ENCODE peak calls at places on chromosomes 16 and 17, in five cellular contexts. One of them, this sample, is unnamed.

GRCh38 chr16:2515180-2515803 is 1.5 kb downstream of the ATP6V0C start:
- DNase-seq in lower lobe of right lung: no peak
- DNase-seq in BJ: no peak
- DNase-seq in activated CD4-positive, CD25-positive, alpha-beta regulatory T cell: no peak
- DNase-seq in stimulated activated CD8-positive, alpha-beta memory T cell treated with anti-CD3 and anti-CD28 coated beads, Interleukin-15, amount 100 ng/mL, for 24 hours: no peak
- DNase-seq in this sample: no peak

GRCh38 chr17:46877466-46877865 is 26.1 kb downstream of the WNT9B start:
- DNase-seq in activated CD4-positive, CD25-positive, alpha-beta regulatory T cell: no peak
- DNase-seq in stimulated activated CD8-positive, alpha-beta memory T cell treated with anti-CD3 and anti-CD28 coated beads, Interleukin-15, amount 100 ng/mL, for 24 hours: no peak
- DNase-seq in lower lobe of right lung: no peak
- DNase-seq in BJ: no peak
- DNase-seq in this sample: no peak

GRCh38 chr17:64534187-64534586 is 27.4 kb downstream of the CEP95 start:
- DNase-seq in activated CD4-positive, CD25-positive, alpha-beta regulatory T cell: no peak
- DNase-seq in lower lobe of right lung: no peak
- DNase-seq in BJ: no peak
- DNase-seq in stimulated activated CD8-positive, alpha-beta memory T cell treated with anti-CD3 and anti-CD28 coated beads, Interleukin-15, amount 100 ng/mL, for 24 hours: no peak
- DNase-seq in this sample: no peak

GRCh38 chr17:78736526-78737079 is 45.5 kb downstream of the CYTH1 start:
- DNase-seq in lower lobe of right lung: peak
- DNase-seq in BJ: no peak
- DNase-seq in stimulated activated CD8-positive, alpha-beta memory T cell treated with anti-CD3 and anti-CD28 coated beads, Interleukin-15, amount 100 ng/mL, for 24 hours: no peak
- DNase-seq in activated CD4-positive, CD25-positive, alpha-beta regulatory T cell: no peak
- DNase-seq in this sample: peak

GRCh38 chr17:45235071-45236001 is 13.7 kb downstream of the FMNL1 start:
- DNase-seq in BJ: no peak
- DNase-seq in activated CD4-positive, CD25-positive, alpha-beta regulatory T cell: peak
- DNase-seq in lower lobe of right lung: peak
- DNase-seq in stimulated activated CD8-positive, alpha-beta memory T cell treated with anti-CD3 and anti-CD28 coated beads, Interleukin-15, amount 100 ng/mL, for 24 hours: no peak
- DNase-seq in this sample: no peak

GRCh38 chr17:17356149-17356930 is 53.2 kb downstream of the NT5M start:
- DNase-seq in lower lobe of right lung: peak
- DNase-seq in stimulated activated CD8-positive, alpha-beta memory T cell treated with anti-CD3 and anti-CD28 coated beads, Interleukin-15, amount 100 ng/mL, for 24 hours: peak
- DNase-seq in BJ: no peak
- DNase-seq in activated CD4-positive, CD25-positive, alpha-beta regulatory T cell: peak
- DNase-seq in this sample: peak

GRCh38 chr17:6496116-6496481 is 51.8 kb downstream of the PIMREG start:
- DNase-seq in BJ: no peak
- DNase-seq in stimulated activated CD8-positive, alpha-beta memory T cell treated with anti-CD3 and anti-CD28 coated beads, Interleukin-15, amount 100 ng/mL, for 24 hours: no peak
- DNase-seq in activated CD4-positive, CD25-positive, alpha-beta regulatory T cell: no peak
- DNase-seq in lower lobe of right lung: peak
- DNase-seq in this sample: no peak

GRCh38 chr17:41667280-41668008 is 21.2 kb upstream of the EIF1 start:
- DNase-seq in lower lobe of right lung: peak
- DNase-seq in stimulated activated CD8-positive, alpha-beta memory T cell treated with anti-CD3 and anti-CD28 coated beads, Interleukin-15, amount 100 ng/mL, for 24 hours: no peak
- DNase-seq in BJ: no peak
- DNase-seq in activated CD4-positive, CD25-positive, alpha-beta regulatory T cell: no peak
- DNase-seq in this sample: peak

This sample was measured in heart left ventricle.